ENCODE peak calls at places on chromosomes 1 and 21, in eight cellular contexts. U is activated CD8-positive, alpha-beta T cell treated with anti-CD3 and anti-CD28 coated beads, Interleukin-2, amount 10 ng/mL, durations not matched to agents 7 days and 5 days; G is AG20443; M is stimulated activated CD4-positive, alpha-beta T cell treated with anti-CD3 and anti-CD28 coated beads, Interleukin-12 subunit alpha, Interleukin-12 subunit beta, amount 100 ng/mL, for 48 hours; Q is activated T-helper 1 cell treated with Interleukin-2 at 50 U/mL for 16 hours; E is DMS53; Z is fibroblast of the conjunctiva; R is T-helper 9 cell. J is an unnamed sample.
A peak's percentile ranks its signal among the peaks of the same experiment; 100 is the strongest.

GRCh38 chr1:59574085-59574484 is 240.7 kb upstream of the HOOK1 start:
- DNase-seq in M (no peak), Q (no peak), E (no peak), G (peak; percentile 56), R (no peak), U (no peak), Z (peak; percentile 72), J (no peak)

GRCh38 chr1:225998560-225999226 is 450 bp downstream of the SDE2 start:
- DNase-seq in E (peak; percentile 39), R (no peak), Z (no peak), U (no peak), G (peak; percentile 50), M (no peak), Q (no peak), J (peak; percentile 35)

GRCh38 chr1:246036175-246036574 is 470.9 kb downstream of the SMYD3 start:
- DNase-seq in U (no peak), E (no peak), Q (no peak), Z (no peak), R (no peak), G (no peak), M (no peak), J (no peak)

GRCh38 chr1:151759241-151759640 is 4.1 kb downstream of the MRPL9 start:
- DNase-seq in G (no peak), E (no peak), Z (no peak), R (no peak), U (no peak), M (no peak), Q (no peak), J (no peak)

GRCh38 chr1:27525296-27526271 is 35.6 kb upstream of the WASF2 start:
- DNase-seq in Q (no peak), M (peak; percentile 54), E (peak; percentile 88), R (no peak), Z (no peak), U (peak; percentile 85), G (no peak), J (no peak)

GRCh38 chr1:70315782-70316181 is 38.7 kb downstream of the ANKRD13C start:
- DNase-seq in R (no peak), M (no peak), Z (no peak), Q (no peak), U (no peak), G (no peak), E (no peak), J (no peak)

GRCh38 chr1:205248793-205249601 is 21.3 kb downstream of the TMCC2 start:
- DNase-seq in E (no peak), G (no peak), M (no peak), Z (peak; percentile 52), U (no peak), R (no peak), Q (no peak), J (peak; percentile 7)

GRCh38 chr1:37663426-37664000 is 28.8 kb upstream of the CDCA8 start:
- DNase-seq in U (no peak), R (no peak), Q (no peak), Z (no peak), E (no peak), G (no peak), M (no peak), J (no peak)

GRCh38 chr1:230327892-230328284 is 98.2 kb downstream of the PGBD5 start:
- DNase-seq in Q (no peak), M (peak; percentile 32), R (no peak), Z (no peak), U (no peak), G (no peak), E (no peak), J (peak; percentile 1)

GRCh38 chr1:222994506-222995229 is 148.4 kb downstream of the TLR5 start:
- DNase-seq in M (no peak), R (no peak), E (no peak), Z (peak; percentile 26), G (peak; percentile 45), U (no peak), Q (no peak), J (peak; percentile 7)

GRCh38 chr1:12480748-12481362 is 137.2 kb downstream of the DHRS3 start:
- DNase-seq in U (peak; percentile 49), R (peak; percentile 8), Q (no peak), E (peak; percentile 79), M (no peak), G (peak; percentile 86), Z (no peak), J (peak; percentile 84)

GRCh38 chr21:26546698-26547097 is 26.4 kb downstream of the CYYR1 start:
- DNase-seq in E (no peak), U (no peak), R (no peak), G (no peak), M (no peak), Z (no peak), Q (no peak), J (no peak)

GRCh38 chr1:223759273-223759672 is 46.9 kb downstream of the CAPN2 start:
- DNase-seq in Z (no peak), Q (no peak), M (no peak), R (no peak), U (no peak), E (peak; percentile 45), G (no peak), J (no peak)

GRCh38 chr1:75472089-75472970 is 138.6 kb downstream of the SLC44A5 start:
- DNase-seq in M (no peak), Q (no peak), U (no peak), R (no peak), G (no peak), Z (no peak), E (peak; percentile 39), J (no peak)

GRCh38 chr1:230279583-230279945 is 146.6 kb downstream of the PGBD5 start:
- DNase-seq in M (no peak), Z (no peak), R (no peak), E (no peak), G (no peak), U (no peak), Q (no peak), J (no peak)

GRCh38 chr21:42850866-42851391 is 28.4 kb downstream of the WDR4 start:
- DNase-seq in M (no peak), U (peak; percentile 59), Q (peak; percentile 9), E (peak; percentile 49), G (peak; percentile 55), Z (no peak), R (no peak), J (no peak)

GRCh38 chr1:66176828-66177227 is 357.1 kb upstream of the SGIP1 start:
- DNase-seq in R (no peak), Q (no peak), Z (no peak), E (peak; percentile 25), U (no peak), G (no peak), M (no peak), J (no peak)

GRCh38 chr1:56938636-56939035 is 27.2 kb downstream of the C8B start:
- DNase-seq in G (no peak), Q (no peak), Z (no peak), U (no peak), E (no peak), R (no peak), M (no peak), J (no peak)

GRCh38 chr1:234925440-234926251 is 203.0 kb downstream of the TOMM20 start:
- DNase-seq in E (peak; percentile 75), Z (peak; percentile 93), U (no peak), Q (no peak), M (no peak), G (peak; percentile 89), R (no peak), J (peak; percentile 63)

GRCh38 chr1:108877324-108877812 is 583 bp downstream of the GPSM2 start:
- DNase-seq in G (peak; percentile 35), E (peak; percentile 70), Z (no peak), M (no peak), Q (no peak), R (no peak), U (no peak), J (peak; percentile 50)

J was measured in HT-29.